ENCODE peak calls at places on chromosomes 1 and 21, in eight cellular contexts. Q is heart left ventricle; C is uterus; Z is GM23248; S is right cardiac atrium; E is CD8-positive, alpha-beta T cell; L is adrenal gland; R is IMR-90. N is an unnamed sample. For H3K4me1, the result is how much of the 10 kb centered on the place peaks cover.

GRCh38 chr21:31298618-31299269 is 45.3 kb downstream of the TIAM1 start:
- DNase-seq in E (no peak), Q (no peak), S (no peak), Z (no peak), L (no peak), C (no peak), R (no peak), N (no peak)

GRCh38 chr1:165144757-165145397 is 211.6 kb downstream of the LMX1A start:
- DNase-seq in R (peak), Z (peak), E (no peak), S (no peak), Q (peak), C (peak), L (peak), N (peak)

GRCh38 chr1:177995369-177995768 is 25.5 kb upstream of the SEC16B start:
- DNase-seq in C (no peak), Z (no peak), L (no peak), Q (no peak), E (no peak), S (peak), R (no peak), N (no peak)

GRCh38 chr1:104630567-104630966 is 880.9 kb downstream of the AMY1C start:
- DNase-seq in R (no peak), Q (no peak), E (no peak), S (no peak), C (no peak), Z (no peak), L (no peak), N (no peak)

GRCh38 chr21:28608646-28609045 is 384.0 kb downstream of the LTN1 start:
- DNase-seq in Z (peak), Q (no peak), E (no peak), S (peak), R (no peak), C (no peak), L (no peak), N (no peak)

GRCh38 chr1:231390071-231390470 is 32.0 kb downstream of the EGLN1 start:
- DNase-seq in E (no peak), L (no peak), R (peak), S (no peak), C (no peak), Z (peak), Q (no peak), N (no peak)

GRCh38 chr1:14571810-14572767 is 26.4 kb upstream of the KAZN start:
- DNase-seq in C (no peak), Z (peak), Q (no peak), L (no peak), E (no peak), R (no peak), S (no peak), N (no peak)

GRCh38 chr1:34682452-34683223 is 72.2 kb upstream of the GJB5 start:
- DNase-seq in R (no peak), L (no peak), C (no peak), Q (no peak), S (no peak), E (no peak), Z (no peak), N (no peak)

GRCh38 chr1:117271959-117272358 is 61.2 kb upstream of the VTCN1 start:
- DNase-seq in Z (no peak), Q (no peak), C (no peak), R (no peak), E (no peak), L (no peak), S (no peak), N (no peak)

GRCh38 chr21:26153758-26154157 is 16.8 kb downstream of the APP start:
- DNase-seq in S (no peak), L (no peak), Q (no peak), C (no peak), E (no peak), R (peak), Z (peak), N (no peak)

GRCh38 chr21:34022557-34023335 is 50.6 kb upstream of the MRPS6 start:
- DNase-seq in Z (peak), E (no peak), Q (no peak), C (no peak), L (peak), R (no peak), S (no peak), N (no peak)

GRCh38 chr1:15012822-15013221 is 140.7 kb upstream of the TMEM51 start:
- DNase-seq in C (no peak), Z (no peak), E (no peak), Q (no peak), R (no peak), L (no peak), S (no peak), N (no peak)

GRCh38 chr1:3138623-3139151 is 69.7 kb downstream of the PRDM16 start:
- DNase-seq in C (no peak), R (no peak), Z (no peak), E (no peak), S (no peak), Q (no peak), L (no peak), N (no peak)

GRCh38 chr1:3135746-3136455 is 66.9 kb downstream of the PRDM16 start:
- DNase-seq in Q (no peak), Z (no peak), C (no peak), S (no peak), E (no peak), L (no peak), R (no peak), N (no peak)

GRCh38 chr1:3139451-3139852 is 70.4 kb downstream of the PRDM16 start:
- DNase-seq in C (no peak), Z (no peak), L (no peak), R (no peak), S (no peak), Q (no peak), E (no peak), N (no peak)

GRCh38 chr1:3136532-3136931 is 67.5 kb downstream of the PRDM16 start:
- DNase-seq in L (no peak), S (no peak), C (no peak), Q (no peak), Z (no peak), R (no peak), E (no peak), N (no peak)

GRCh38 chr1:3137111-3138100 is 68.4 kb downstream of the PRDM16 start:
- DNase-seq in Z (no peak), E (no peak), C (no peak), Q (no peak), S (no peak), R (no peak), L (no peak), N (no peak)
- H3K4me1 ChIP-seq in Z (under half), E (under half), C (under half), Q (under half), S (under half), R (under half), L (under half), N (under half)

GRCh38 chr1:43432171-43432860 is 21.4 kb downstream of the HYI start:
- DNase-seq in R (no peak), S (no peak), Q (no peak), E (no peak), C (no peak), L (no peak), Z (no peak), N (no peak)

GRCh38 chr1:43430831-43431230 is 22.9 kb downstream of the HYI start:
- DNase-seq in C (no peak), L (no peak), R (no peak), Z (no peak), S (no peak), Q (no peak), E (no peak), N (no peak)

GRCh38 chr1:43434256-43434655 is 19.5 kb downstream of the HYI start:
- DNase-seq in R (no peak), Q (no peak), L (peak), S (no peak), C (no peak), E (no peak), Z (no peak), N (no peak)

GRCh38 chr1:43431676-43432075 is 22.1 kb downstream of the HYI start:
- DNase-seq in L (no peak), Z (no peak), S (no peak), C (no peak), R (no peak), E (no peak), Q (no peak), N (no peak)

GRCh38 chr1:43432907-43433306 is 20.8 kb downstream of the HYI start:
- DNase-seq in Q (no peak), E (no peak), Z (no peak), S (no peak), R (no peak), L (no peak), C (no peak), N (no peak)
- H3K4me1 ChIP-seq in Q (under half), E (under half), Z (under half), S (under half), R (under half), L (under half), C (under half), N (under half)

GRCh38 chr1:161722406-161722805 is 1.1 kb downstream of the FCRLB start:
- DNase-seq in R (no peak), Q (no peak), C (no peak), E (no peak), S (no peak), L (no peak), Z (no peak), N (no peak)
- H3K4me1 ChIP-seq in R (under half), Q (under half), C (under half), E (under half), S (under half), L (under half), Z (under half), N (under half)

GRCh38 chr1:147611587-147611986 is 58.7 kb downstream of the ACP6 start:
- DNase-seq in S (no peak), Q (no peak), R (no peak), E (no peak), Z (no peak), L (no peak), C (no peak), N (no peak)
- H3K4me1 ChIP-seq in S (under half), Q (under half), R (under half), E (under half), Z (under half), L (under half), C (under half), N (half or more)